ENCODE peak calls at places on chromosomes 13 and 19, in six cellular contexts. One of them, this sample, is unnamed.

GRCh38 chr19:11038511-11038910 is 50.8 kb upstream of the LDLR start:
- DNase-seq in HCT116: no peak
- DNase-seq in H1: no peak
- DNase-seq in K562: no peak
- DNase-seq in HepG2: no peak
- DNase-seq in GM12878: no peak
- DNase-seq in this sample: no peak

GRCh38 chr19:50801107-50801506 is 10.9 kb downstream of the ACP4 start:
- DNase-seq in HCT116: no peak
- DNase-seq in H1: no peak
- DNase-seq in K562: no peak
- DNase-seq in HepG2: no peak
- DNase-seq in GM12878: no peak
- DNase-seq in this sample: no peak

GRCh38 chr13:22940736-22941135 is 240.0 kb upstream of the SGCG start:
- DNase-seq in HCT116: no peak
- DNase-seq in H1: no peak
- DNase-seq in K562: no peak
- DNase-seq in HepG2: no peak
- DNase-seq in GM12878: no peak
- DNase-seq in this sample: no peak

GRCh38 chr13:103852036-103852435 is 785.8 kb upstream of the SLC10A2 start:
- DNase-seq in HCT116: no peak
- DNase-seq in H1: no peak
- DNase-seq in K562: no peak
- DNase-seq in HepG2: no peak
- DNase-seq in GM12878: no peak
- DNase-seq in this sample: no peak

GRCh38 chr19:28640506-28640905 is 572.4 kb downstream of the UQCRFS1 start:
- DNase-seq in HCT116: no peak
- DNase-seq in H1: no peak
- DNase-seq in K562: no peak
- DNase-seq in HepG2: no peak
- DNase-seq in GM12878: no peak
- DNase-seq in this sample: no peak

GRCh38 chr19:38739440-38740251 is 4.6 kb downstream of the CAPN12 start:
- DNase-seq in HCT116: no peak
- DNase-seq in H1: no peak
- DNase-seq in K562: no peak
- DNase-seq in HepG2: no peak
- DNase-seq in GM12878: no peak
- DNase-seq in this sample: no peak

GRCh38 chr13:97307544-97307881 is 85.4 kb downstream of the MBNL2 start:
- DNase-seq in HCT116: no peak
- DNase-seq in H1: no peak
- DNase-seq in K562: no peak
- DNase-seq in HepG2: no peak
- DNase-seq in GM12878: no peak
- DNase-seq in this sample: no peak

GRCh38 chr13:80342541-80343371 is 1.8 kb upstream of the SPRY2 start:
- DNase-seq in HCT116: no peak
- DNase-seq in H1: no peak
- DNase-seq in K562: peak
- DNase-seq in HepG2: peak
- DNase-seq in GM12878: no peak
- DNase-seq in this sample: no peak

GRCh38 chr13:103531278-103531677 is 465.1 kb upstream of the SLC10A2 start:
- DNase-seq in HCT116: no peak
- DNase-seq in H1: no peak
- DNase-seq in K562: no peak
- DNase-seq in HepG2: no peak
- DNase-seq in GM12878: no peak
- DNase-seq in this sample: no peak

GRCh38 chr19:38270587-38271167 is 6.3 kb downstream of the SPINT2 start:
- DNase-seq in HCT116: no peak
- DNase-seq in H1: no peak
- DNase-seq in K562: peak
- DNase-seq in HepG2: no peak
- DNase-seq in GM12878: no peak
- DNase-seq in this sample: no peak

GRCh38 chr13:44380404-44381165 is 7.0 kb downstream of the SERP2 start:
- DNase-seq in HCT116: no peak
- DNase-seq in H1: no peak
- DNase-seq in K562: no peak
- DNase-seq in HepG2: no peak
- DNase-seq in GM12878: no peak
- DNase-seq in this sample: no peak

GRCh38 chr13:71610876-71611275 is 256.1 kb downstream of the DACH1 start:
- DNase-seq in HCT116: no peak
- DNase-seq in H1: no peak
- DNase-seq in K562: no peak
- DNase-seq in HepG2: no peak
- DNase-seq in GM12878: no peak
- DNase-seq in this sample: no peak

GRCh38 chr19:18417250-18418033 is 1.8 kb upstream of the SSBP4 start:
- DNase-seq in HCT116: no peak
- DNase-seq in H1: no peak
- DNase-seq in K562: peak
- DNase-seq in HepG2: peak
- DNase-seq in GM12878: no peak
- DNase-seq in this sample: no peak

GRCh38 chr19:35742121-35742724 is at the start of gene IGFLR1:
- DNase-seq in HCT116: no peak
- DNase-seq in H1: no peak
- DNase-seq in K562: no peak
- DNase-seq in HepG2: no peak
- DNase-seq in GM12878: peak
- DNase-seq in this sample: no peak
- H3K4me3 ChIP-seq in HCT116: no peak
- H3K4me3 ChIP-seq in H1: peak
- H3K4me3 ChIP-seq in K562: no peak
- H3K4me3 ChIP-seq in HepG2: no peak
- H3K4me3 ChIP-seq in GM12878: peak
- H3K4me3 ChIP-seq in this sample: peak

GRCh38 chr19:7336321-7336973 is 12.3 kb upstream of the ARHGEF18 start:
- DNase-seq in HCT116: no peak
- DNase-seq in H1: no peak
- DNase-seq in K562: no peak
- DNase-seq in HepG2: no peak
- DNase-seq in GM12878: no peak
- DNase-seq in this sample: no peak

GRCh38 chr19:7328647-7329046 is 20.1 kb upstream of the ARHGEF18 start:
- DNase-seq in HCT116: no peak
- DNase-seq in H1: no peak
- DNase-seq in K562: no peak
- DNase-seq in HepG2: no peak
- DNase-seq in GM12878: no peak
- DNase-seq in this sample: no peak

GRCh38 chr19:7337380-7338194 is 11.2 kb upstream of the ARHGEF18 start:
- DNase-seq in HCT116: no peak
- DNase-seq in H1: no peak
- DNase-seq in K562: no peak
- DNase-seq in HepG2: no peak
- DNase-seq in GM12878: peak
- DNase-seq in this sample: no peak

GRCh38 chr19:7331446-7331845 is 17.3 kb upstream of the ARHGEF18 start:
- DNase-seq in HCT116: no peak
- DNase-seq in H1: no peak
- DNase-seq in K562: no peak
- DNase-seq in HepG2: no peak
- DNase-seq in GM12878: no peak
- DNase-seq in this sample: no peak

GRCh38 chr19:7333198-7334118 is 15.3 kb upstream of the ARHGEF18 start:
- DNase-seq in HCT116: no peak
- DNase-seq in H1: no peak
- DNase-seq in K562: no peak
- DNase-seq in HepG2: no peak
- DNase-seq in GM12878: peak
- DNase-seq in this sample: no peak
- TF ChIP-seq ZNF274 in HCT116: no peak
- TF ChIP-seq ZNF274 in H1: no peak
- TF ChIP-seq ZNF274 in K562: no peak
- TF ChIP-seq ZNF274 in HepG2: no peak
- TF ChIP-seq ZNF274 in GM12878: no peak
- TF ChIP-seq ZNF274 in this sample: no peak

DNA sequence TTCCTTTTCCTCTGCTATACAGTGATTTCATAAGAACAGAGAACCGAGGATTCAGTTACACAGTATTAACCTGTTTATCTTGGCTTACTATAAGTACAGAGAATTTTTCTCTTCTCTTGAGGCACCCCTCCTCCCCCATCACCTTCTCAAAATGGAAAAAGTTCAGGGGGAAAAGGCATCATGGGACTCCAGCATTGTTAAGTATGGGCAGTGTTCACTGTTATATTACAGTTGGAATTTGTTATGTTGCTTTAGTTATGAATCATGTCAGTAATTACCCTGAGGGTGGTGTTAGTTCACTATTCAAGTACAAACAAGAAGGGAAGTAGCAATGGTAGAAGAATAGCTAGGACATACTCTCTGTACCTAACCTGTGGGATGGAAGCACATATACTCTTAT is 12.1 kb downstream of the LPAR6 start:
- DNase-seq in HCT116: no peak
- DNase-seq in H1: no peak
- DNase-seq in K562: no peak
- DNase-seq in HepG2: no peak
- DNase-seq in GM12878: peak
- DNase-seq in this sample: no peak
- TF ChIP-seq YY1 in HCT116: no peak
- TF ChIP-seq YY1 in H1: no peak
- TF ChIP-seq YY1 in K562: no peak
- TF ChIP-seq YY1 in HepG2: no peak
- TF ChIP-seq YY1 in GM12878: no peak
- TF ChIP-seq YY1 in this sample: no peak

DNA sequence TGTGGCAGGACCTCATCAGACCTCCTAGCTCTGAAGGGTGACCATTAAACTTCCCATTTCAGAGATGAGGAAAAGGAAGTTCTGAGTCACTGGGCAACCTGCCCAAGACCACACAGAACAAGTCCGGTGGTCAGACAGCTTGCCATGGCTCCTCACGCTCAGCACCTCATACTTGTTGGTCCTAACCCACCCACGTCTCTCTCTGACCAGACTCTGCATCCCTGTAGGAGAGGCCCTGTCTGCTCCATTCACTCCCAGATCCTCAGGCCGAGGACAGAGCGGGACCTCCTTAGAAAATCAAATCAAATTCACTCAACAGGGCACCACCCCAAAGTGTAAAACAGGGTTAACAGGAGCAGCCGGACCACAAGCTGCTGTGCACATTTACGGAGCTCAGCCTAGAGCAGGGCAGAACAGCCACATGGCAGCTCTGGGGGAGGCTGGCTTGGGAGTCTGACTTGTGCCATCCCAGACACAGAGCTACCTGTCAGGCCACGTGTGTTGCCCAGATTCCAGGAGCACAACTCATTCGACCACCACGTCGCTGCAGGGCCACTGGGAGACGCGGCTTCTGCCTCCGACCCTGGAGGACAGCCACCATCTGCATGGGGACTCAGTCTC is 1.7 kb downstream of the MIER2 start:
- DNase-seq in HCT116: peak
- DNase-seq in H1: no peak
- DNase-seq in K562: no peak
- DNase-seq in HepG2: no peak
- DNase-seq in GM12878: peak
- DNase-seq in this sample: no peak
- H3K4me3 ChIP-seq in HCT116: peak
- H3K4me3 ChIP-seq in H1: peak
- H3K4me3 ChIP-seq in K562: peak
- H3K4me3 ChIP-seq in HepG2: peak
- H3K4me3 ChIP-seq in GM12878: peak
- H3K4me3 ChIP-seq in this sample: peak

GRCh38 chr13:110419946-110420345 is 112.9 kb downstream of the COL4A2 start:
- DNase-seq in HCT116: no peak
- DNase-seq in H1: no peak
- DNase-seq in K562: no peak
- DNase-seq in HepG2: no peak
- DNase-seq in GM12878: no peak
- DNase-seq in this sample: no peak

GRCh38 chr13:110420626-110421025 is 113.5 kb downstream of the COL4A2 start:
- DNase-seq in HCT116: no peak
- DNase-seq in H1: no peak
- DNase-seq in K562: no peak
- DNase-seq in HepG2: no peak
- DNase-seq in GM12878: no peak
- DNase-seq in this sample: no peak

GRCh38 chr13:110417537-110417908 is 110.4 kb downstream of the COL4A2 start:
- DNase-seq in HCT116: no peak
- DNase-seq in H1: no peak
- DNase-seq in K562: no peak
- DNase-seq in HepG2: no peak
- DNase-seq in GM12878: no peak
- DNase-seq in this sample: no peak

GRCh38 chr13:110419391-110419791 is 112.3 kb downstream of the COL4A2 start:
- DNase-seq in HCT116: no peak
- DNase-seq in H1: no peak
- DNase-seq in K562: no peak
- DNase-seq in HepG2: peak
- DNase-seq in GM12878: no peak
- DNase-seq in this sample: no peak

DNA sequence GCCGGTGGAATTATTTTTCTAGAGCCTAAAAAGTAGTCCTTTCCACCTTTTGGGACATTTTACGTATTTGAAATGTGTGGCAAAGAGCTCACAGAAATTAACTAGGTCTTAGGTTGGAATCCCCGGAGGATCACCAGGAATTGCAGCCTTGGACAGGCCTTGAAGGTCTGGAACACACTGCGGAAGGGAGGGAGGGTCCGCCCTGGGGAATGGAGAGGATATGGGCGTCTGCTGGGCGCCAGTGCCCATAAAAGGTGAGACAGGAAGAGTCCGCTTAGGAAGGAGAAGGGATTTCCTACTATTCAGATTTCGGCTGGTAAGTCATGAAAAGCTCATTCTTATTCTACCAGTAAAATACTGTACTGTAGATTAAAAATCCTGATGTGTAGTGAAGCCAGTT is 111.9 kb downstream of the COL4A2 start:
- DNase-seq in HCT116: no peak
- DNase-seq in H1: no peak
- DNase-seq in K562: no peak
- DNase-seq in HepG2: no peak
- DNase-seq in GM12878: no peak
- DNase-seq in this sample: no peak
- TF ChIP-seq ZNF274 in HCT116: no peak
- TF ChIP-seq ZNF274 in H1: no peak
- TF ChIP-seq ZNF274 in K562: no peak
- TF ChIP-seq ZNF274 in HepG2: no peak
- TF ChIP-seq ZNF274 in GM12878: no peak
- TF ChIP-seq ZNF274 in this sample: no peak

GRCh38 chr19:46408611-46409039 is 4.7 kb downstream of the CCDC8 start:
- DNase-seq in HCT116: no peak
- DNase-seq in H1: no peak
- DNase-seq in K562: no peak
- DNase-seq in HepG2: peak
- DNase-seq in GM12878: no peak
- DNase-seq in this sample: no peak
- TF ChIP-seq YY1 in HCT116: no peak
- TF ChIP-seq YY1 in H1: no peak
- TF ChIP-seq YY1 in K562: no peak
- TF ChIP-seq YY1 in HepG2: no peak
- TF ChIP-seq YY1 in GM12878: no peak
- TF ChIP-seq YY1 in this sample: no peak